ENCODE peak calls at places on chromosomes 4 and X, in nine cellular contexts. One of them, this sample, is unnamed.

GRCh38 chrX:552496-552895 is 78.1 kb upstream of the SHOX start:
- DNase-seq in suprapubic skin: no peak
- DNase-seq in esophagus muscularis mucosa: peak
- DNase-seq in GM12878: no peak
- DNase-seq in K562: no peak
- DNase-seq in endothelial cell of umbilical vein: no peak
- DNase-seq in transverse colon: no peak
- DNase-seq in stomach: no peak
- DNase-seq in upper lobe of left lung: no peak
- DNase-seq in this sample: no peak

GRCh38 chrX:94256396-94256795 is 582.4 kb downstream of the FAM133A start:
- DNase-seq in suprapubic skin: no peak
- DNase-seq in esophagus muscularis mucosa: no peak
- DNase-seq in GM12878: no peak
- DNase-seq in K562: no peak
- DNase-seq in endothelial cell of umbilical vein: no peak
- DNase-seq in transverse colon: no peak
- DNase-seq in stomach: peak
- DNase-seq in upper lobe of left lung: no peak
- DNase-seq in this sample: no peak

GRCh38 chr4:55554453-55555030 is 7.8 kb upstream of the CLOCK start:
- DNase-seq in suprapubic skin: no peak
- DNase-seq in esophagus muscularis mucosa: no peak
- DNase-seq in GM12878: no peak
- DNase-seq in K562: no peak
- DNase-seq in endothelial cell of umbilical vein: peak
- DNase-seq in transverse colon: no peak
- DNase-seq in stomach: no peak
- DNase-seq in upper lobe of left lung: no peak
- DNase-seq in this sample: no peak

GRCh38 chr4:139386421-139386820 is 67.5 kb upstream of the RAB33B start:
- DNase-seq in suprapubic skin: no peak
- DNase-seq in esophagus muscularis mucosa: no peak
- DNase-seq in GM12878: no peak
- DNase-seq in K562: no peak
- DNase-seq in endothelial cell of umbilical vein: no peak
- DNase-seq in transverse colon: no peak
- DNase-seq in stomach: no peak
- DNase-seq in upper lobe of left lung: no peak
- DNase-seq in this sample: no peak

GRCh38 chr4:36399762-36400353 is 118.4 kb downstream of the DTHD1 start:
- DNase-seq in suprapubic skin: no peak
- DNase-seq in esophagus muscularis mucosa: no peak
- DNase-seq in GM12878: peak
- DNase-seq in K562: no peak
- DNase-seq in endothelial cell of umbilical vein: peak
- DNase-seq in transverse colon: peak
- DNase-seq in stomach: no peak
- DNase-seq in upper lobe of left lung: no peak
- DNase-seq in this sample: no peak

GRCh38 chrX:140467211-140467610 is 37.7 kb downstream of the SOX3 start:
- DNase-seq in suprapubic skin: no peak
- DNase-seq in esophagus muscularis mucosa: no peak
- DNase-seq in GM12878: no peak
- DNase-seq in K562: no peak
- DNase-seq in endothelial cell of umbilical vein: no peak
- DNase-seq in transverse colon: no peak
- DNase-seq in stomach: no peak
- DNase-seq in upper lobe of left lung: no peak
- DNase-seq in this sample: no peak

GRCh38 chr4:108043536-108043935 is 53.8 kb downstream of the HADH start:
- DNase-seq in suprapubic skin: no peak
- DNase-seq in esophagus muscularis mucosa: no peak
- DNase-seq in GM12878: no peak
- DNase-seq in K562: no peak
- DNase-seq in endothelial cell of umbilical vein: no peak
- DNase-seq in transverse colon: no peak
- DNase-seq in stomach: no peak
- DNase-seq in upper lobe of left lung: no peak
- DNase-seq in this sample: no peak

GRCh38 chrX:118525146-118525725 is 29.6 kb downstream of the DOCK11 start:
- DNase-seq in suprapubic skin: no peak
- DNase-seq in esophagus muscularis mucosa: no peak
- DNase-seq in GM12878: no peak
- DNase-seq in K562: no peak
- DNase-seq in endothelial cell of umbilical vein: no peak
- DNase-seq in transverse colon: no peak
- DNase-seq in stomach: no peak
- DNase-seq in upper lobe of left lung: no peak
- DNase-seq in this sample: no peak

GRCh38 chr4:1590244-1590643 is 93.9 kb downstream of the FAM53A start:
- DNase-seq in suprapubic skin: no peak
- DNase-seq in esophagus muscularis mucosa: no peak
- DNase-seq in GM12878: no peak
- DNase-seq in K562: peak
- DNase-seq in endothelial cell of umbilical vein: no peak
- DNase-seq in transverse colon: no peak
- DNase-seq in stomach: no peak
- DNase-seq in upper lobe of left lung: no peak
- DNase-seq in this sample: no peak

GRCh38 chr4:84870398-84871163 is 95.9 kb downstream of the WDFY3 start:
- DNase-seq in suprapubic skin: no peak
- DNase-seq in esophagus muscularis mucosa: no peak
- DNase-seq in GM12878: no peak
- DNase-seq in K562: no peak
- DNase-seq in endothelial cell of umbilical vein: peak
- DNase-seq in transverse colon: no peak
- DNase-seq in stomach: no peak
- DNase-seq in upper lobe of left lung: no peak
- DNase-seq in this sample: no peak

GRCh38 chr4:73855406-73855805 is 2.3 kb downstream of the PF4V1 start:
- DNase-seq in suprapubic skin: no peak
- DNase-seq in esophagus muscularis mucosa: no peak
- DNase-seq in GM12878: no peak
- DNase-seq in K562: no peak
- DNase-seq in endothelial cell of umbilical vein: peak
- DNase-seq in transverse colon: no peak
- DNase-seq in stomach: no peak
- DNase-seq in upper lobe of left lung: no peak
- DNase-seq in this sample: no peak

GRCh38 chr4:3206439-3207100 is 42.4 kb upstream of the MSANTD1 start:
- DNase-seq in suprapubic skin: no peak
- DNase-seq in esophagus muscularis mucosa: no peak
- DNase-seq in GM12878: no peak
- DNase-seq in K562: no peak
- DNase-seq in endothelial cell of umbilical vein: no peak
- DNase-seq in transverse colon: no peak
- DNase-seq in stomach: no peak
- DNase-seq in upper lobe of left lung: no peak
- DNase-seq in this sample: no peak

GRCh38 chrX:40199704-40200103 is 101.9 kb upstream of the BCOR start:
- DNase-seq in suprapubic skin: no peak
- DNase-seq in esophagus muscularis mucosa: no peak
- DNase-seq in GM12878: no peak
- DNase-seq in K562: no peak
- DNase-seq in endothelial cell of umbilical vein: no peak
- DNase-seq in transverse colon: no peak
- DNase-seq in stomach: no peak
- DNase-seq in upper lobe of left lung: no peak
- DNase-seq in this sample: no peak

GRCh38 chr4:47374477-47374876 is 89.0 kb downstream of the COMMD8 start:
- DNase-seq in suprapubic skin: no peak
- DNase-seq in esophagus muscularis mucosa: no peak
- DNase-seq in GM12878: no peak
- DNase-seq in K562: no peak
- DNase-seq in endothelial cell of umbilical vein: no peak
- DNase-seq in transverse colon: no peak
- DNase-seq in stomach: no peak
- DNase-seq in upper lobe of left lung: no peak
- DNase-seq in this sample: no peak

GRCh38 chr4:136371231-136371630 is 1161.1 kb downstream of the PCDH18 start:
- DNase-seq in suprapubic skin: no peak
- DNase-seq in esophagus muscularis mucosa: no peak
- DNase-seq in GM12878: no peak
- DNase-seq in K562: no peak
- DNase-seq in endothelial cell of umbilical vein: no peak
- DNase-seq in transverse colon: no peak
- DNase-seq in stomach: no peak
- DNase-seq in upper lobe of left lung: no peak
- DNase-seq in this sample: no peak

GRCh38 chr4:184331155-184331995 is 113.7 kb upstream of the ENPP6 start:
- DNase-seq in suprapubic skin: no peak
- DNase-seq in esophagus muscularis mucosa: no peak
- DNase-seq in GM12878: no peak
- DNase-seq in K562: no peak
- DNase-seq in endothelial cell of umbilical vein: no peak
- DNase-seq in transverse colon: peak
- DNase-seq in stomach: peak
- DNase-seq in upper lobe of left lung: peak
- DNase-seq in this sample: no peak
- TF ChIP-seq POLR2AphosphoS5 in suprapubic skin: peak
- TF ChIP-seq POLR2AphosphoS5 in esophagus muscularis mucosa: peak
- TF ChIP-seq POLR2AphosphoS5 in GM12878: no peak
- TF ChIP-seq POLR2AphosphoS5 in K562: no peak
- TF ChIP-seq POLR2AphosphoS5 in endothelial cell of umbilical vein: no peak
- TF ChIP-seq POLR2AphosphoS5 in transverse colon: peak
- TF ChIP-seq POLR2AphosphoS5 in stomach: peak
- TF ChIP-seq POLR2AphosphoS5 in upper lobe of left lung: no peak
- TF ChIP-seq POLR2AphosphoS5 in this sample: no peak

DNA sequence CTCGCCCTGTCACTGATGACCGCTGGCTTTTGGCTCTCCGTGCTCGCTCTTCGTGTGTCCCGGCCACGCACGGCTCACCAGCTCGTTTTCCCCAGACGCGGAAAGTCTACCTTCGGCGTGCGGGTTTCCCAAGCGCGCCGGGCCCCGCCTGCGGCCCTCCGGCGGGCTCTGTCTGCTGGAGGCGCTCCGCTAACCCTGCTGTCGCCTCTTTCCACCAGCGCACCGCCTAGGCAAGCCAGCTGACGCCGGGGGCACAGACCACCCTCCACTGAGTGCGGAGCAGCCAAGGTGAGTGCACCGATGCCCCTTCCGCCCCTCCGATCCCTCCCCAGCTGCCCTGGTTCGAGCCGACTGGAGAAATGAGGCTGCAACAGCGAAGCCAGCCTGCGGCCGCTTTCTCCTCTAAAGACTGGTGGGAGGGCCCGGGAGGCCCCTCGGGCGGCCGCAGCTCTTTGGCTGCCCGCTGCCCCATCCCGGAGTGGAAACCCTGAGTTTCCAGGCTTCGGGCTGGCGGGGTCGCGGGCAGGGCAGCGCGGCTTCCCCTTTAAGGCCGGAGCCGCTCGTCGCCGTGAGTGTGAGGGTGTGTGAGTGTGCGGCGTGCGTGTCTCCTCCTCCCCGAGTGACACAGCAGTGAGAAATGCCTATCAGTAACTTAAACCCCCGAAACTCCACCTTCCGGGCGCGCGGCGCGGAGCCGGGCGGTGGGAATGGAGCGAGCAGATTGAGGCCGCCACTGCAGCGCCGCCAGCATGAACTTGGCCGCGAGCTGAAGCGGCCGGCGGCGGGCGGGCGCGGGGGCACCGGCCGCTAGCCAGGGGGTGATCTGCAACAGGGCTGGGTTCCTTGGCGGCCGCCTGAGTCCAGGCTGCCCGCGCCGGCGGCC is at the start of gene MAMLD1:
- DNase-seq in suprapubic skin: peak
- DNase-seq in esophagus muscularis mucosa: peak
- DNase-seq in GM12878: no peak
- DNase-seq in K562: peak
- DNase-seq in endothelial cell of umbilical vein: peak
- DNase-seq in transverse colon: peak
- DNase-seq in stomach: peak
- DNase-seq in upper lobe of left lung: peak
- DNase-seq in this sample: no peak
- TF ChIP-seq POLR2A in suprapubic skin: no peak
- TF ChIP-seq POLR2A in esophagus muscularis mucosa: no peak
- TF ChIP-seq POLR2A in GM12878: no peak
- TF ChIP-seq POLR2A in K562: no peak
- TF ChIP-seq POLR2A in endothelial cell of umbilical vein: no peak
- TF ChIP-seq POLR2A in transverse colon: peak
- TF ChIP-seq POLR2A in stomach: no peak
- TF ChIP-seq POLR2A in upper lobe of left lung: peak
- TF ChIP-seq POLR2A in this sample: no peak

GRCh38 chrX:53088136-53088974 is 5.6 kb upstream of the KANTR start:
- DNase-seq in suprapubic skin: peak
- DNase-seq in esophagus muscularis mucosa: peak
- DNase-seq in GM12878: no peak
- DNase-seq in K562: no peak
- DNase-seq in endothelial cell of umbilical vein: peak
- DNase-seq in transverse colon: peak
- DNase-seq in stomach: peak
- DNase-seq in upper lobe of left lung: peak
- DNase-seq in this sample: peak

GRCh38 chrX:53084863-53085262 is 2.7 kb downstream of the TSPYL2 start:
- DNase-seq in suprapubic skin: no peak
- DNase-seq in esophagus muscularis mucosa: no peak
- DNase-seq in GM12878: no peak
- DNase-seq in K562: no peak
- DNase-seq in endothelial cell of umbilical vein: no peak
- DNase-seq in transverse colon: no peak
- DNase-seq in stomach: no peak
- DNase-seq in upper lobe of left lung: no peak
- DNase-seq in this sample: no peak

GRCh38 chrX:53085661-53086229 is 3.6 kb downstream of the TSPYL2 start:
- DNase-seq in suprapubic skin: no peak
- DNase-seq in esophagus muscularis mucosa: no peak
- DNase-seq in GM12878: no peak
- DNase-seq in K562: no peak
- DNase-seq in endothelial cell of umbilical vein: no peak
- DNase-seq in transverse colon: no peak
- DNase-seq in stomach: no peak
- DNase-seq in upper lobe of left lung: no peak
- DNase-seq in this sample: no peak

GRCh38 chrX:53087378-53087777 is 5.2 kb downstream of the TSPYL2 start:
- DNase-seq in suprapubic skin: no peak
- DNase-seq in esophagus muscularis mucosa: no peak
- DNase-seq in GM12878: no peak
- DNase-seq in K562: no peak
- DNase-seq in endothelial cell of umbilical vein: no peak
- DNase-seq in transverse colon: no peak
- DNase-seq in stomach: no peak
- DNase-seq in upper lobe of left lung: no peak
- DNase-seq in this sample: no peak

GRCh38 chrX:53086464-53086863 is 4.3 kb downstream of the TSPYL2 start:
- DNase-seq in suprapubic skin: no peak
- DNase-seq in esophagus muscularis mucosa: no peak
- DNase-seq in GM12878: no peak
- DNase-seq in K562: no peak
- DNase-seq in endothelial cell of umbilical vein: no peak
- DNase-seq in transverse colon: peak
- DNase-seq in stomach: peak
- DNase-seq in upper lobe of left lung: peak
- DNase-seq in this sample: no peak
- TF ChIP-seq POLR2AphosphoS5 in suprapubic skin: no peak
- TF ChIP-seq POLR2AphosphoS5 in esophagus muscularis mucosa: peak
- TF ChIP-seq POLR2AphosphoS5 in GM12878: no peak
- TF ChIP-seq POLR2AphosphoS5 in K562: no peak
- TF ChIP-seq POLR2AphosphoS5 in endothelial cell of umbilical vein: no peak
- TF ChIP-seq POLR2AphosphoS5 in transverse colon: peak
- TF ChIP-seq POLR2AphosphoS5 in stomach: no peak
- TF ChIP-seq POLR2AphosphoS5 in upper lobe of left lung: peak
- TF ChIP-seq POLR2AphosphoS5 in this sample: no peak

GRCh38 chr4:152352645-152353116 is 183.2 kb downstream of the FBXW7 start:
- DNase-seq in suprapubic skin: no peak
- DNase-seq in esophagus muscularis mucosa: no peak
- DNase-seq in GM12878: peak
- DNase-seq in K562: peak
- DNase-seq in endothelial cell of umbilical vein: peak
- DNase-seq in transverse colon: peak
- DNase-seq in stomach: no peak
- DNase-seq in upper lobe of left lung: peak
- DNase-seq in this sample: no peak
- TF ChIP-seq POLR2A in suprapubic skin: peak
- TF ChIP-seq POLR2A in esophagus muscularis mucosa: no peak
- TF ChIP-seq POLR2A in GM12878: peak
- TF ChIP-seq POLR2A in K562: no peak
- TF ChIP-seq POLR2A in endothelial cell of umbilical vein: peak
- TF ChIP-seq POLR2A in transverse colon: peak
- TF ChIP-seq POLR2A in stomach: no peak
- TF ChIP-seq POLR2A in upper lobe of left lung: peak
- TF ChIP-seq POLR2A in this sample: no peak

This sample was measured in GM12892.